ENCODE peak calls at places on chromosome 20, in seven cellular contexts. Q is activated CD4-positive, alpha-beta T cell treated with anti-CD3 and anti-CD28 coated beads for 24 hours; Z is astrocyte of the spinal cord; Y is activated T-cell treated with anti-CD3 and anti-CD28 coated beads for 24 hours; U is substantia nigra; F is KBM-7; O is transverse colon. P is an unnamed sample.
A peak's percentile ranks its signal among the peaks of the same experiment; 100 is the strongest.

GRCh38 chr20:37276494-37277252 is 12.8 kb upstream of the MANBAL start:
- DNase-seq in Y (no peak), Z (peak; percentile 87), O (peak; percentile 56), F (peak; percentile 33), Q (no peak), U (peak; percentile 28), P (peak; percentile 37)

GRCh38 chr20:43533060-43533459 is 25.6 kb downstream of the L3MBTL1 start:
- DNase-seq in Y (no peak), F (no peak), Z (no peak), U (no peak), Q (no peak), O (no peak), P (no peak)

GRCh38 chr20:51529758-51530157 is 12.8 kb downstream of the NFATC2 start:
- DNase-seq in Y (peak; percentile 67), O (peak; percentile 37), F (no peak), Q (peak; percentile 73), Z (no peak), U (no peak), P (no peak)

GRCh38 chr20:496126-496696 is 33.9 kb upstream of the TBC1D20 start:
- DNase-seq in O (no peak), Y (no peak), U (no peak), Z (no peak), F (no peak), Q (no peak), P (no peak)

GRCh38 chr20:21569586-21569985 is 55.7 kb upstream of the NKX2-2 start:
- DNase-seq in Z (no peak), O (no peak), Y (no peak), Q (no peak), U (no peak), F (no peak), P (no peak)

GRCh38 chr20:63703471-63703975 is 4.3 kb downstream of the ARFRP1 start:
- DNase-seq in U (no peak), O (no peak), Z (no peak), F (no peak), Q (no peak), Y (no peak), P (no peak)

GRCh38 chr20:5658897-5659296 is 91.3 kb upstream of the SHLD1 start:
- DNase-seq in F (peak; percentile 70), Q (peak; percentile 32), U (peak; percentile 26), Y (peak; percentile 51), Z (peak; percentile 80), O (peak; percentile 44), P (peak; percentile 63)

GRCh38 chr20:45347936-45348809 is at the start of gene SDC4:
- DNase-seq in F (no peak), Y (peak; percentile 40), Z (peak; percentile 49), O (peak; percentile 78), U (peak; percentile 67), Q (peak; percentile 55), P (peak; percentile 78)

GRCh38 chr20:1702855-1703254 is 45.3 kb upstream of the SIRPG start:
- DNase-seq in O (no peak), Q (no peak), Z (no peak), U (no peak), F (no peak), Y (no peak), P (no peak)

GRCh38 chr20:23100021-23100753 is 14.1 kb upstream of the CD93 start:
- DNase-seq in O (no peak), Z (no peak), U (no peak), F (no peak), Y (no peak), Q (no peak), P (no peak)

GRCh38 chr20:8151371-8151770 is 19.3 kb downstream of the PLCB1 start:
- DNase-seq in F (no peak), U (no peak), Z (peak; percentile 37), O (no peak), Y (no peak), Q (no peak), P (no peak)

GRCh38 chr20:41927655-41928054 is 309.5 kb upstream of the CHD6 start:
- DNase-seq in Q (no peak), U (no peak), Z (no peak), F (no peak), Y (no peak), O (no peak), P (no peak)

GRCh38 chr20:45857836-45858250 is 429 bp downstream of the ZSWIM3 start:
- DNase-seq in F (no peak), O (no peak), U (no peak), Y (no peak), Z (no peak), Q (peak; percentile 24), P (no peak)

GRCh38 chr20:23344336-23344735 is 6.3 kb upstream of the NXT1 start:
- DNase-seq in Z (no peak), U (no peak), Q (no peak), Y (no peak), F (no peak), O (no peak), P (no peak)

P was measured in heart right ventricle.